ENCODE peak calls at places on chromosomes 5 and 9, in six cellular contexts. Y is neuronal stem cell, X is mesenchymal stem cell, Q is H9, F is IMR-90, E is H1. B is an unnamed sample.

GRCh38 chr9:95508242-95508967 is 8.4 kb downstream of the PTCH1 start:
- DNase-seq in E (no peak), Q (no peak), X (no peak), Y (no peak), F (no peak), B (peak; percentile 49)

GRCh38 chr9:107488400-107489143 is 997 bp downstream of the KLF4 start:
- DNase-seq in Q (peak; percentile 50), F (peak; percentile 49), Y (no peak), X (peak; percentile 78), E (no peak), B (peak; percentile 68)

GRCh38 chr9:117771162-117771561 is 67.0 kb downstream of the TLR4 start:
- DNase-seq in E (no peak), Y (no peak), X (no peak), F (no peak), Q (no peak), B (no peak)

GRCh38 chr9:131731237-131731995 is 8.5 kb downstream of the RAPGEF1 start:
- DNase-seq in F (peak; percentile 58), E (no peak), Q (no peak), X (peak; percentile 63), Y (no peak), B (no peak)

GRCh38 chr5:27472000-27472763 is 433.8 kb upstream of the CDH9 start:
- DNase-seq in E (peak; percentile 89), X (peak; percentile 93), Y (peak; percentile 56), F (peak; percentile 19), Q (peak; percentile 97), B (no peak)

GRCh38 chr9:132798817-132799790 is 79.0 kb downstream of the AK8 start:
- DNase-seq in E (no peak), X (peak; percentile 7), Y (no peak), Q (peak; percentile 49), F (no peak), B (no peak)

GRCh38 chr5:55633574-55634203 is 78.4 kb downstream of the SLC38A9 start:
- DNase-seq in Y (no peak), Q (no peak), E (no peak), X (peak; percentile 36), F (peak; percentile 55), B (no peak)

GRCh38 chr5:8457187-8458037 is 588.5 kb downstream of the MTRR start:
- DNase-seq in F (peak; percentile 98), X (peak; percentile 98), Q (peak; percentile 39), E (no peak), Y (no peak), B (peak; percentile 46)

GRCh38 chr5:177469750-177470525 is 3.5 kb downstream of the DBN1 start:
- DNase-seq in Q (no peak), F (no peak), Y (no peak), X (no peak), E (no peak), B (no peak)

GRCh38 chr9:121483049-121483448 is 16.6 kb downstream of the GGTA1 start:
- DNase-seq in Q (no peak), E (no peak), Y (no peak), X (peak; percentile 23), F (no peak), B (peak; percentile 73)

GRCh38 chr5:90932052-90932699 is 373.6 kb downstream of the ADGRV1 start:
- DNase-seq in Y (peak; percentile 54), F (peak; percentile 70), X (peak; percentile 71), Q (peak; percentile 51), E (no peak), B (peak; percentile 84)

GRCh38 chr5:147216552-147217154 is 18.2 kb upstream of the STK32A start:
- DNase-seq in F (no peak), X (peak; percentile 69), Y (no peak), E (no peak), Q (peak; percentile 47), B (no peak)

GRCh38 chr5:150616024-150616470 is 24.4 kb upstream of the SYNPO start:
- DNase-seq in Y (no peak), E (no peak), Q (no peak), F (no peak), X (no peak), B (no peak)

GRCh38 chr9:131149678-131150033 is 24.3 kb downstream of the NUP214 start:
- DNase-seq in X (no peak), Q (no peak), F (no peak), E (no peak), Y (no peak), B (no peak)

GRCh38 chr9:30197954-30198353 is 2186.5 kb upstream of the ACO1 start:
- DNase-seq in Y (no peak), Q (no peak), F (no peak), X (no peak), E (no peak), B (no peak)

GRCh38 chr5:68012429-68012828 is 203.1 kb upstream of the PIK3R1 start:
- DNase-seq in X (peak; percentile 24), F (peak; percentile 4), Q (no peak), E (no peak), Y (no peak), B (no peak)

GRCh38 chr5:61402970-61403369 is 70.9 kb downstream of the ZSWIM6 start:
- DNase-seq in X (no peak), F (no peak), E (no peak), Q (no peak), Y (no peak), B (no peak)

GRCh38 chr9:15416880-15417279 is 5.8 kb upstream of the SNAPC3 start:
- DNase-seq in X (peak; percentile 49), Q (peak; percentile 42), Y (no peak), E (no peak), F (peak; percentile 65), B (peak; percentile 40)

GRCh38 chr9:84261082-84261746 is 79.3 kb downstream of the SLC28A3 start:
- DNase-seq in F (peak; percentile 75), Y (peak; percentile 68), E (peak; percentile 73), Q (peak; percentile 84), X (peak; percentile 68), B (peak; percentile 96)

GRCh38 chr5:125372694-125373621 is 626.5 kb upstream of the ZNF608 start:
- DNase-seq in E (peak; percentile 13), F (peak; percentile 77), Q (peak; percentile 38), Y (peak; percentile 67), X (peak; percentile 78), B (no peak)

GRCh38 chr9:133023117-133023890 is 7.5 kb upstream of the GTF3C5 start:
- DNase-seq in X (no peak), E (no peak), Q (peak; percentile 74), Y (no peak), F (no peak), B (peak; percentile 36)

GRCh38 chr9:133064241-133065069 is 2.7 kb downstream of the CEL start:
- DNase-seq in E (no peak), F (no peak), X (no peak), Q (no peak), Y (no peak), B (no peak)

GRCh38 chr9:89315482-89315881 is 2.8 kb upstream of the SECISBP2 start:
- DNase-seq in Y (no peak), E (no peak), Q (no peak), X (no peak), F (no peak), B (no peak)

GRCh38 chr9:89319015-89319905 is 960 bp downstream of the SECISBP2 start:
- DNase-seq in X (no peak), E (no peak), F (no peak), Y (no peak), Q (no peak), B (no peak)

GRCh38 chr9:89314955-89315354 is 3.3 kb upstream of the SECISBP2 start:
- DNase-seq in X (no peak), Y (no peak), Q (no peak), E (no peak), F (no peak), B (no peak)

GRCh38 chr9:89317282-89317681 is 1.0 kb upstream of the SECISBP2 start:
- DNase-seq in Y (no peak), F (no peak), E (no peak), Q (no peak), X (peak; percentile 15), B (no peak)

DNA sequence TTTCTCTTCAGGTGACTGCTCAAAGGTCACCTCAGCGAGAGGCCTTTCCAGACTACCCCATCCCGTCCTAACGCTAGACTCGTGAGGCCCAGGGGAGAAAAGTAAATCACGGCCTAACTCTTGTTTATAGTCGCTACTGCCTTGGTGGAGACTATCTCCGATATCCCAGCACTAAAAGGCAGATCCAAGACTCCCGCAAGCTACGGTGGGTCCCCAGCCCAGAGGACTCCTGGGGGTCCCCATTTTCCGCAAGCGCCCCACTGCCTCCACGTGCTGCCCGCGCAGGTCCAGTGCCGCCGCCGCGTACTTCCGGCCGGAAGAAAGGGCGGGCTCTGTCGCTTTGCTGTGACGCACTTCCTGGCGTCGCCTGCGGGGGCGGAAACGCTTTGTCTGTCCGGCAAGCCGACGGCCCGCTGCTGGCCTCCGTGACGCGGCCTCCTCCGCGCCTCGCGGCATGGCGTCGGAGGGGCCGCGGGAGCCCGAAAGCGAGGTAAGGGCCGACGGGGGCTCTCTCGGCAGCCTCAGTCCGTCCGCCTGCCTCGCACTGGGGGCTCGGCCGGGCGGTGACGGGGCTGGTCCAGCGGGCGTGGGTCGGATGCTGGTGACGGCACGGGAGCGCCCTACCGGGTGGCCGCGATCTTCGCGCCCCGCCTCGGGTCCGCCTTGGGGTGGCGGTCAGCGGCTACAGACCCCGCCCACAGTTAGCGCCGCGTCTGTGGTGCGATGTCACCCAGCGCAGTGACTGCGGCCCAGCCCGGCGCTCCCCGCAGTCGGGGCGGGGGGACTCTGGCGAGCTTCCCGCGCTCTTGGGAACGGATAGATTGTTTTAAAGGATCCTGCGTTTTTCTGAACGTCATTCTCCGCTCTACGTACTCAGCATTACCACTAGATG is at the start of gene SECISBP2:
- DNase-seq in Q (peak; percentile 97), X (peak; percentile 98), E (peak; percentile 89), F (peak; percentile 97), Y (peak; percentile 94), B (peak; percentile 98)
- H4K8ac ChIP-seq in Q (no peak within 1 kb of the TSS), X (peak within 1 kb of the TSS; percentile 98), E (peak within 1 kb of the TSS; percentile 99), F (peak within 1 kb of the TSS; percentile 91), Y (peak within 1 kb of the TSS; percentile 79), B (peak within 1 kb of the TSS; percentile 95)

GRCh38 chr5:88388476-88389170 is 120.0 kb upstream of the TMEM161B start:
- DNase-seq in F (no peak), Q (no peak), E (peak; percentile 51), Y (peak; percentile 56), X (no peak), B (no peak)
- H3K27ac ChIP-seq in F (no peak overlapping the region), Q (peak overlapping the region; percentile 99), E (peak overlapping the region; percentile 69), Y (peak overlapping the region; percentile 89), X (no peak overlapping the region), B (no peak overlapping the region)

DNA sequence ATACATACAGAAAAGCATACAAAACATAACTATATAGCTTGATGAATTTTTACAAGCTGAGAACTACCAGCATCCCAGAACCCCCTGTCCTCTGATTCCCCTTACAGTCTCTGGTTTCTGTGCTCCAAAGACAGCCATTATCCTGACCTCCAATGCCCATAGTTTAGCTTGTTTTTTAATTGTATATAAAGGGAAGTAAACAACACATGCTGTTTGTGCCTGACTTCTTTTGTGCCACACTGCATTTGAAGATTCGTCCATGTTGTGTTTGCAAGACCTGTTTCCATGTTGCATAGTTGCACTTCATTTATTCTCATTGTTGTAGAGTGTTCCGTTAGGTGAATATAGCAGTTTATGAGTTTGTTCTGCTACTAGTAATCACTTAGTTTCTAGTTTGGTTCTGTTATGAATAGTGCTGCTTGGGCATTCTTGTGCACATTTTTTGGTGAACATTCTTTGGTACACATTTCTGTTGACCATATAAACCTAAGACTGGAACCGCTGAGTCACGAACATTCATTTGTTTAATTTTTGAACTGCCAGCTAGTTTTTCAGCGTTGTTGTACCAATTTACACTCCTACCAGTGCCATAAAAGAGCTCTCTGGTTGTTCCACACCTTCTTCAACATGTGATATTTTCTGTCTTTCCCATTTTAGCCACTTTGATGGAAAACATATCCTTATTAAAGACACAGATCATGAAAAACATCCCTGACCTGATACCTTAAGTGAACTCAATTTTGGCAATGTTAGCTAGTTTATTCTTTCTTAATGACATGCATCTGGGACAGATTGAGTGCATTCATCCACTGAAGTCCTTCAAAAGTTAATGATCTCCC is 78.1 kb upstream of the ANXA1 start:
- DNase-seq in F (no peak), E (no peak), X (peak; percentile 41), Q (no peak), Y (no peak), B (no peak)
- H2AFZ ChIP-seq in F (no peak overlapping the region), E (peak overlapping the region; percentile 7), X (no peak overlapping the region), Q (no peak overlapping the region), Y (no peak overlapping the region), B (no peak overlapping the region)

GRCh38 chr9:114777841-114778240 is 28.0 kb downstream of the TNFSF15 start:
- DNase-seq in X (no peak), Q (no peak), Y (no peak), E (no peak), F (no peak), B (no peak)
- H4K8ac ChIP-seq in X (no peak overlapping the region), Q (no peak overlapping the region), Y (no peak overlapping the region), E (no peak overlapping the region), F (no peak overlapping the region), B (no peak overlapping the region)

B was measured in trophoblast cell.